ENCODE peak calls at places on chromosomes 6 and 20, in nine cellular contexts. C, Y, N, M, E, I, U, K and L are unnamed samples.

GRCh38 chr6:93300661-93301060 is 118.7 kb downstream of the EPHA7 start:
- DNase-seq in Y (no peak), I (no peak), M (no peak), U (no peak), K (no peak), N (no peak), C (peak), E (no peak), L (peak)

GRCh38 chr20:52379723-52380336 is 188.3 kb upstream of the ZFP64 start:
- DNase-seq in K (no peak), I (no peak), M (peak), E (peak), C (peak), N (no peak), U (peak), Y (peak), L (peak)

GRCh38 chr20:34947336-34947735 is 8.3 kb downstream of the GSS start:
- DNase-seq in E (no peak), U (no peak), M (no peak), C (no peak), N (no peak), I (no peak), K (no peak), Y (no peak), L (no peak)

GRCh38 chr6:44002591-44003344 is 124.5 kb downstream of the MRPL14 start:
- DNase-seq in N (no peak), U (peak), K (no peak), M (peak), C (peak), Y (peak), E (peak), I (no peak), L (no peak)

GRCh38 chr6:108760158-108761050 is 87.8 kb upstream of the ARMC2 start:
- DNase-seq in U (no peak), K (no peak), N (no peak), M (no peak), Y (no peak), C (no peak), I (no peak), E (no peak), L (no peak)

GRCh38 chr20:56518126-56518525 is 6.4 kb upstream of the FAM209A start:
- DNase-seq in K (no peak), Y (no peak), E (no peak), N (no peak), U (no peak), C (no peak), M (no peak), I (no peak), L (no peak)

GRCh38 chr20:10671850-10672578 is 1.8 kb downstream of the JAG1 start:
- DNase-seq in K (no peak), I (peak), U (no peak), C (peak), N (no peak), E (peak), M (peak), Y (peak), L (no peak)

GRCh38 chr6:132068766-132069165 is 117.6 kb upstream of the CCN2 start:
- DNase-seq in U (no peak), I (no peak), E (no peak), K (no peak), Y (no peak), C (peak), M (no peak), N (no peak), L (no peak)

GRCh38 chr20:6824401-6824800 is 56.9 kb downstream of the BMP2 start:
- DNase-seq in K (no peak), C (peak), U (no peak), I (no peak), N (no peak), M (no peak), Y (no peak), E (no peak), L (no peak)

GRCh38 chr20:20267685-20268429 is 100.0 kb upstream of the INSM1 start:
- DNase-seq in K (no peak), M (no peak), U (no peak), I (peak), E (no peak), Y (peak), C (no peak), N (no peak), L (no peak)

GRCh38 chr20:49979030-49979832 is 3.5 kb upstream of the SNAI1 start:
- DNase-seq in E (no peak), U (peak), I (peak), C (peak), K (no peak), Y (peak), M (peak), N (no peak), L (peak)

GRCh38 chr6:73739097-73739496 is 43.1 kb downstream of the CD109 start:
- DNase-seq in U (no peak), Y (peak), I (peak), M (no peak), N (peak), C (peak), E (no peak), K (peak), L (peak)

GRCh38 chr6:56573142-56573541 is 69.5 kb downstream of the DST start:
- DNase-seq in U (no peak), C (no peak), M (no peak), E (no peak), N (no peak), I (no peak), K (no peak), Y (peak), L (no peak)

GRCh38 chr6:73632346-73632745 is 21.4 kb downstream of the SLC17A5 start:
- DNase-seq in K (no peak), U (no peak), E (no peak), Y (no peak), I (no peak), N (no peak), M (no peak), C (no peak), L (no peak)

GRCh38 chr20:49937023-49937929 is 1.1 kb downstream of the RNF114 start:
- DNase-seq in N (no peak), Y (peak), U (no peak), K (no peak), M (no peak), E (no peak), C (no peak), I (no peak), L (peak)

GRCh38 chr6:6546318-6547110 is 42.0 kb upstream of the LY86 start:
- DNase-seq in E (peak), N (no peak), M (peak), C (peak), I (peak), K (no peak), U (no peak), Y (peak), L (peak)

GRCh38 chr20:49112596-49113274 is 66.6 kb downstream of the CSE1L start:
- DNase-seq in I (no peak), E (no peak), N (no peak), M (no peak), K (no peak), U (no peak), Y (no peak), C (peak), L (no peak)

GRCh38 chr6:125748534-125749111 is 809 bp upstream of the HEY2 start:
- DNase-seq in M (no peak), N (no peak), K (no peak), E (no peak), U (no peak), I (peak), C (peak), Y (peak), L (peak)

GRCh38 chr20:11917663-11918062 is at the start of gene BTBD3:
- DNase-seq in M (peak), U (no peak), N (no peak), E (peak), I (peak), Y (peak), K (peak), C (peak), L (peak)

GRCh38 chr20:59221881-59222238 is 58.2 kb downstream of the ZNF831 start:
- DNase-seq in M (no peak), N (no peak), E (no peak), U (no peak), K (no peak), I (peak), C (no peak), Y (no peak), L (no peak)

GRCh38 chr6:115753446-115753845 is 307.2 kb downstream of the FRK start:
- DNase-seq in C (no peak), K (no peak), U (no peak), I (no peak), N (no peak), Y (no peak), E (no peak), M (no peak), L (no peak)

GRCh38 chr6:34357937-34358336 is 34.5 kb downstream of the NUDT3 start:
- DNase-seq in I (no peak), C (no peak), U (no peak), Y (no peak), N (no peak), K (no peak), E (no peak), M (no peak), L (no peak)

GRCh38 chr6:159692303-159693127 is 526 bp downstream of the SOD2 start:
- DNase-seq in I (peak), U (peak), N (no peak), Y (peak), M (peak), C (peak), E (peak), K (no peak), L (peak)

GRCh38 chr6:134722996-134723871 is 226.7 kb downstream of the ALDH8A1 start:
- DNase-seq in U (no peak), Y (peak), I (no peak), N (no peak), C (peak), M (no peak), E (no peak), K (no peak), L (no peak)

GRCh38 chr6:144104898-144105487 is 9.6 kb upstream of the SF3B5 start:
- DNase-seq in I (peak), C (peak), N (peak), K (peak), M (no peak), U (no peak), E (peak), Y (peak), L (peak)

GRCh38 chr6:161417712-161418457 is 144.0 kb upstream of the AGPAT4 start:
- DNase-seq in M (peak), K (peak), U (no peak), C (peak), I (no peak), E (peak), N (peak), Y (no peak), L (no peak)